ENCODE peak calls at places on chromosomes 13 and 19, in eight cellular contexts. T, D, K, V, A, I, S and F are unnamed samples.

GRCh38 chr19:35451278-35452096 is 3.4 kb downstream of the FFAR2 start:
- DNase-seq in I (no peak), S (no peak), T (no peak), V (no peak), A (no peak), K (no peak), D (no peak), F (no peak)

GRCh38 chr19:45113628-45114027 is 20.6 kb downstream of the PPP1R37 start:
- DNase-seq in A (peak), D (no peak), I (no peak), S (peak), T (no peak), V (no peak), K (no peak), F (no peak)

GRCh38 chr13:21458816-21459701 is at the start of gene ZDHHC20:
- DNase-seq in V (peak), A (peak), K (peak), D (peak), I (peak), T (peak), S (peak), F (peak)

GRCh38 chr13:90447735-90448103 is 899.8 kb upstream of the MIR17HG start:
- DNase-seq in I (peak), A (no peak), S (no peak), K (peak), T (peak), D (no peak), V (no peak), F (peak)

GRCh38 chr19:44677019-44677809 is 5.9 kb downstream of the CEACAM19 start:
- DNase-seq in V (no peak), D (no peak), S (no peak), A (no peak), I (peak), T (peak), K (peak), F (peak)

GRCh38 chr13:103731959-103732358 is 665.7 kb upstream of the SLC10A2 start:
- DNase-seq in D (no peak), T (no peak), K (no peak), S (no peak), A (no peak), V (no peak), I (no peak), F (no peak)

GRCh38 chr19:10270180-10270615 is 722 bp upstream of the ICAM1 start:
- DNase-seq in K (no peak), D (peak), V (no peak), S (peak), T (no peak), A (peak), I (no peak), F (no peak)

GRCh38 chr19:13881692-13882418 is 4.9 kb downstream of the NANOS3 start:
- DNase-seq in D (no peak), T (peak), K (no peak), V (peak), I (no peak), S (peak), A (no peak), F (no peak)

GRCh38 chr19:56076413-56076998 is 44.6 kb downstream of the ZNF787 start:
- DNase-seq in T (no peak), V (peak), D (no peak), K (peak), I (peak), S (peak), A (peak), F (peak)

GRCh38 chr13:75415720-75416119 is 66.2 kb downstream of the TBC1D4 start:
- DNase-seq in I (peak), V (no peak), A (no peak), T (peak), K (peak), D (no peak), S (no peak), F (peak)

GRCh38 chr13:110509478-110509926 is 52.0 kb downstream of the RAB20 start:
- DNase-seq in T (no peak), I (no peak), S (no peak), K (peak), D (no peak), A (no peak), V (no peak), F (no peak)

GRCh38 chr13:108705031-108705430 is 75.6 kb downstream of the MYO16 start:
- DNase-seq in I (peak), S (no peak), K (no peak), V (no peak), D (no peak), A (no peak), T (no peak), F (no peak)

GRCh38 chr13:46586766-46587509 is 34.0 kb downstream of the LRCH1 start:
- DNase-seq in S (no peak), A (no peak), I (no peak), D (no peak), V (no peak), K (no peak), T (peak), F (no peak)

GRCh38 chr19:55638864-55639359 is 1.9 kb upstream of the ZNF580 start:
- DNase-seq in V (peak), A (no peak), S (no peak), K (peak), T (no peak), D (no peak), I (no peak), F (no peak)

GRCh38 chr13:105937451-105937850 is 598.0 kb downstream of the EFNB2 start:
- DNase-seq in K (no peak), T (no peak), S (no peak), A (no peak), I (no peak), V (no peak), D (no peak), F (no peak)

GRCh38 chr13:49308977-49309408 is 61.3 kb downstream of the CDADC1 start:
- DNase-seq in A (peak), K (peak), V (no peak), T (no peak), D (peak), S (peak), I (no peak), F (peak)

GRCh38 chr19:55620951-55621672 is 3.3 kb downstream of the ZNF784 start:
- DNase-seq in D (no peak), V (no peak), I (no peak), A (no peak), K (no peak), T (no peak), S (no peak), F (no peak)

GRCh38 chr19:32873560-32873959 is 4.0 kb upstream of the SLC7A9 start:
- DNase-seq in I (no peak), A (no peak), S (no peak), T (no peak), D (no peak), V (no peak), K (no peak), F (no peak)

GRCh38 chr19:6250024-6250605 is 29.7 kb downstream of the MLLT1 start:
- DNase-seq in K (peak), V (no peak), A (no peak), D (no peak), T (peak), I (peak), S (no peak), F (peak)

GRCh38 chr19:6250909-6251308 is 28.9 kb downstream of the MLLT1 start:
- DNase-seq in I (no peak), T (no peak), S (no peak), K (peak), V (no peak), D (no peak), A (no peak), F (no peak)

GRCh38 chr19:6249296-6249695 is 30.5 kb downstream of the MLLT1 start:
- DNase-seq in D (no peak), K (no peak), A (no peak), V (no peak), I (no peak), T (peak), S (no peak), F (peak)

GRCh38 chr19:6252066-6252465 is 27.7 kb downstream of the MLLT1 start:
- DNase-seq in V (no peak), S (no peak), K (no peak), A (no peak), I (no peak), T (no peak), D (no peak), F (no peak)

GRCh38 chr19:6253886-6254285 is 25.9 kb downstream of the MLLT1 start:
- DNase-seq in K (no peak), T (no peak), I (no peak), S (no peak), A (no peak), D (no peak), V (no peak), F (no peak)
- H3K27ac ChIP-seq in K (no peak), T (no peak), I (no peak), S (no peak), A (no peak), D (no peak), V (no peak), F (no peak)

GRCh38 chr19:1725100-1726064 is 27.9 kb upstream of the ONECUT3 start:
- DNase-seq in S (peak), A (peak), K (peak), I (peak), D (no peak), V (no peak), T (no peak), F (no peak)
- H3K4me3 ChIP-seq in S (no peak), A (peak), K (peak), I (peak), D (no peak), V (no peak), T (peak), F (peak)

GRCh38 chr13:95288899-95289500 is 12.3 kb downstream of the ABCC4 start:
- DNase-seq in K (no peak), S (no peak), V (no peak), D (no peak), A (no peak), T (peak), I (no peak), F (no peak)
- H3K27ac ChIP-seq in K (no peak), S (no peak), V (no peak), D (no peak), A (no peak), T (no peak), I (no peak), F (no peak)

DNA sequence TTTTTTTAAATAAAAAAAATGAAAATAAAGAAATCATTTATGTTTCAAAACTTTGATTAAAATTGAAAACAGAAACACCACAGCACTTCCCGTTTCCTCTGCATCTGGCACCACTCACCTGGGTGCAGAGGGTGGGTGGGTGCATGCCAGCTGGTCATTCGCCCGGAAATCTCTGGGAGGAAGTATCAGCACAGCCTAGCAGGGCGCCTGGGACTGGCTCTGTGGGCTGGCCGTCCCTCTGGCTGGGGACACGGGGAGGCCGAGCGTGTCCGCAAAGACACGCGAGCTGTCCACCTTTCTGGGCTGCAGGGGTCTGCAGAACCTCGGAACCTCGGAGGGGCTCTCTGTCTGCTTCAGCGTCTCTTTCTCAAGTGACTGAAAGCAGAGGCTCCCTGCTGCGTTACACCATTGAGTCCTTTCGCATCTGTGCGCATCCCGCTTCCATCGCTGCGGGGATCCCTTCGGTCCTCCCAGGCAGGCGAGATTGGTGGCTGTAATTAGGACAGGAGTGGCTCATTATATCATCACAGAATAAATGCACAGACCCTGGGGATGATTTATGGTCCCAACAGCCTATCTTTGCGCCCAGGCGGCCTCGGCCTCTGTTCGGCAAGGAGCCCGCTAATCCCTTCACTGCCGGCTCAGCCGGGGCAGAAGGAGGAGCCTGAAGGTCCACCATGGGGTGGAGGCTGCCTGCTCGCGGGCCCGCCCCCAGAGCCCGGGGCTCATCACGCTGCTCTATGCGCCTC is 17.2 kb downstream of the CRTC1 start:
- DNase-seq in A (peak), V (peak), I (peak), D (peak), S (peak), K (peak), T (peak), F (peak)
- H3K4me3 ChIP-seq in A (peak), V (peak), I (peak), D (peak), S (peak), K (peak), T (peak), F (peak)

GRCh38 chr19:40467007-40467565 is 285 bp downstream of the SPTBN4 start:
- DNase-seq in I (no peak), V (no peak), S (peak), A (no peak), K (no peak), D (peak), T (no peak), F (no peak)
- H3K27ac ChIP-seq in I (no peak), V (no peak), S (no peak), A (no peak), K (no peak), D (no peak), T (no peak), F (no peak)

GRCh38 chr13:26785845-26786630 is 25.5 kb upstream of the GPR12 start:
- DNase-seq in T (no peak), K (no peak), D (no peak), V (peak), I (peak), A (peak), S (peak), F (no peak)
- H3K4me3 ChIP-seq in T (no peak), K (no peak), D (no peak), V (peak), I (no peak), A (peak), S (no peak), F (no peak)

DNA sequence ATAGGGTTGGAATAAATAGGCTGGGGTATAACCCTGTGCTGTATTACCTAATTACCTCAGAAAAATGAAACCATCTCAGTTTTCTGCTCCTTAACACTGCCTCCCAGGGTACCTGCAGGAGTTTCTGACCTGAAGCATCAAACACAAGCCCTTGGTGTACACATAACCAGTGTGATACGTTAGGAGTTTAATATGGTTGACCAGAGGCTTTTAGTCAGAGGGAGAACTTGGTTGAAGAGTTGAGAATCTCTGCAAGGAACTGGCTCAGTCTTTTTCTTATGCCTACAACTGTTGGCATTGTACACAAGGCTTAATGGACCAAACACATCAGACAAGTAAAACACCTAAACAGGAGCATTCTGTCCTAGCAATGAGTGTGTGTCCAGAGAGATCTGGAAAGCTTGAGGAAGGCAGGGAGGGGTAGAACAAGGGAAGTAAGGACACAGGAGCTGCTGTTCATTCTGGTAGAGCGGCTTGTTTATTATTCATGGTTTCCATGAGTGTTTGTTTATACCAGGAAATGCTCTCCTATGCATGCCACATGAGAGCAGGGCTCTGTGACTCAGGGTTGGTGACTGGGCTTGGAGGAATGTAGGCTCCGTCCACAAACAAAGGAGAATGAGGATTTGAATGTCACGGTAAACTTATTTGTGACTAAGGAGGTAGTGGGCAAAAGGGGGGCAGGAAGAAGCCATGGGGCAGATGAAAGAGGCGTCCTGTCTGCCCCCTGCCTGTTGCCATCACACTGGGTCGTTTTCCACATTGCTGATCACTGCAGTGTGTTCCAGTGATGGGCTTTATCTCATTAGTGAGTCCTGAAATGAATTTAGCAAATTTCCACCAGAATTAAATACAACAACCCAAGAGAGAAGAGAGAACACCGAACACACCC is 11.9 kb upstream of the SPATA13 start:
- DNase-seq in K (peak), I (peak), V (no peak), T (peak), S (peak), A (peak), D (no peak), F (peak)
- H3K27ac ChIP-seq in K (peak), I (peak), V (no peak), T (peak), S (peak), A (peak), D (peak), F (peak)

GRCh38 chr13:33285420-33286124 is at the start of gene STARD13:
- DNase-seq in S (peak), A (peak), I (peak), T (peak), D (peak), K (peak), V (no peak), F (peak)

GRCh38 chr13:33284016-33284415 is 1.5 kb downstream of the STARD13 start:
- DNase-seq in T (peak), V (no peak), S (no peak), A (no peak), K (no peak), I (no peak), D (no peak), F (peak)

GRCh38 chr13:33287142-33287882 is 1.8 kb upstream of the STARD13 start:
- DNase-seq in A (no peak), D (no peak), V (no peak), K (no peak), I (no peak), T (no peak), S (no peak), F (no peak)

GRCh38 chr13:33284916-33285315 is 639 bp downstream of the STARD13 start:
- DNase-seq in A (no peak), V (no peak), D (no peak), T (peak), S (no peak), I (peak), K (no peak), F (peak)

DNA sequence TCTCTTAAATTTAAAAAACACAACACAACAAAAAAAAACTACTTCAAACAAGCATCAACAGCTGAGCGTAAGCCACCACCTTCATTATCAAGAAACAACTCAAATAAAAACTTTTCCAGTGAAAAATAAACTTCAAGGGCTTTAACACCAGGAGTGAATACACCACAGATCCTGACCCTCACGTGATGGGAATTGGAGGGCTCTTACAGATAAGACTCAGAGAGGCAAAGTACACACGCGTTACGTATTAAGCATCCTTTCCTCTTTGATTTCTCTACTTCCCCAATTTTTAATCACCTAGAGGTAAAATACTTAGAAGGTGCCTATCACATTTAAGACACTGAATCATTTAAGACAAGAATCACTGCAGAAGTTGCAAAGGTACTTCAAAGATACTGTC is 588 bp upstream of the STARD13 start:
- DNase-seq in I (no peak), V (no peak), K (no peak), S (no peak), A (no peak), D (peak), T (no peak), F (no peak)
- H3K4me3 ChIP-seq in I (peak), V (no peak), K (peak), S (no peak), A (peak), D (peak), T (peak), F (peak)